ENCODE peak calls at places on chromosomes 12 and 14, in nine cellular contexts. One of them, this sample, is unnamed.

GRCh38 chr14:70871001-70871400 is 36.3 kb upstream of the PCNX1 start:
- DNase-seq in AG10803: no peak
- DNase-seq in H9: no peak
- DNase-seq in CD14-positive monocyte: no peak
- DNase-seq in astrocyte of the cerebellum: no peak
- DNase-seq in pancreas: no peak
- DNase-seq in WTC11: no peak
- DNase-seq in GM10248: no peak
- DNase-seq in body of pancreas: no peak
- DNase-seq in this sample: no peak

GRCh38 chr14:91980157-91980556 is 32.7 kb upstream of the FBLN5 start:
- DNase-seq in GM10248: peak
- DNase-seq in pancreas: no peak
- DNase-seq in H9: no peak
- DNase-seq in CD14-positive monocyte: no peak
- DNase-seq in WTC11: no peak
- DNase-seq in body of pancreas: no peak
- DNase-seq in astrocyte of the cerebellum: peak
- DNase-seq in AG10803: peak
- DNase-seq in this sample: no peak

GRCh38 chr12:25756974-25757665 is 201.4 kb upstream of the RASSF8 start:
- DNase-seq in pancreas: no peak
- DNase-seq in body of pancreas: peak
- DNase-seq in WTC11: no peak
- DNase-seq in GM10248: no peak
- DNase-seq in AG10803: no peak
- DNase-seq in astrocyte of the cerebellum: no peak
- DNase-seq in CD14-positive monocyte: no peak
- DNase-seq in H9: no peak
- DNase-seq in this sample: no peak

GRCh38 chr14:68892961-68893360 is 86.1 kb downstream of the ACTN1 start:
- DNase-seq in pancreas: no peak
- DNase-seq in astrocyte of the cerebellum: no peak
- DNase-seq in body of pancreas: no peak
- DNase-seq in CD14-positive monocyte: no peak
- DNase-seq in GM10248: no peak
- DNase-seq in WTC11: no peak
- DNase-seq in H9: no peak
- DNase-seq in AG10803: no peak
- DNase-seq in this sample: no peak

GRCh38 chr12:9642606-9643270 is 26.8 kb upstream of the CLEC2D start:
- DNase-seq in AG10803: no peak
- DNase-seq in body of pancreas: no peak
- DNase-seq in H9: no peak
- DNase-seq in GM10248: no peak
- DNase-seq in pancreas: no peak
- DNase-seq in CD14-positive monocyte: no peak
- DNase-seq in astrocyte of the cerebellum: no peak
- DNase-seq in WTC11: no peak
- DNase-seq in this sample: no peak

GRCh38 chr14:105392161-105393090 is 5.9 kb upstream of the TEX22 start:
- DNase-seq in GM10248: no peak
- DNase-seq in AG10803: no peak
- DNase-seq in WTC11: no peak
- DNase-seq in pancreas: no peak
- DNase-seq in body of pancreas: no peak
- DNase-seq in astrocyte of the cerebellum: no peak
- DNase-seq in CD14-positive monocyte: no peak
- DNase-seq in H9: no peak
- DNase-seq in this sample: no peak

GRCh38 chr12:57521475-57522018 is 1.1 kb upstream of the MBD6 start:
- DNase-seq in GM10248: no peak
- DNase-seq in astrocyte of the cerebellum: no peak
- DNase-seq in CD14-positive monocyte: no peak
- DNase-seq in body of pancreas: peak
- DNase-seq in AG10803: peak
- DNase-seq in H9: peak
- DNase-seq in pancreas: no peak
- DNase-seq in WTC11: peak
- DNase-seq in this sample: peak

GRCh38 chr12:109064143-109064542 is 11.8 kb downstream of the USP30 start:
- DNase-seq in pancreas: no peak
- DNase-seq in astrocyte of the cerebellum: no peak
- DNase-seq in AG10803: no peak
- DNase-seq in H9: no peak
- DNase-seq in CD14-positive monocyte: no peak
- DNase-seq in GM10248: no peak
- DNase-seq in WTC11: no peak
- DNase-seq in body of pancreas: no peak
- DNase-seq in this sample: no peak

GRCh38 chr14:101072945-101073597 is 169.5 kb upstream of the RTL1 start:
- DNase-seq in astrocyte of the cerebellum: peak
- DNase-seq in CD14-positive monocyte: no peak
- DNase-seq in WTC11: peak
- DNase-seq in body of pancreas: peak
- DNase-seq in AG10803: peak
- DNase-seq in GM10248: peak
- DNase-seq in H9: peak
- DNase-seq in pancreas: peak
- DNase-seq in this sample: peak

GRCh38 chr14:22271838-22272237 is 317.2 kb downstream of the DAD1 start:
- DNase-seq in AG10803: no peak
- DNase-seq in astrocyte of the cerebellum: no peak
- DNase-seq in pancreas: no peak
- DNase-seq in body of pancreas: no peak
- DNase-seq in H9: no peak
- DNase-seq in WTC11: no peak
- DNase-seq in GM10248: no peak
- DNase-seq in CD14-positive monocyte: no peak
- DNase-seq in this sample: no peak

GRCh38 chr14:49633650-49634546 is 1.1 kb downstream of the DNAAF2 start:
- DNase-seq in body of pancreas: peak
- DNase-seq in GM10248: peak
- DNase-seq in WTC11: peak
- DNase-seq in AG10803: peak
- DNase-seq in H9: peak
- DNase-seq in astrocyte of the cerebellum: peak
- DNase-seq in pancreas: peak
- DNase-seq in CD14-positive monocyte: peak
- DNase-seq in this sample: peak

GRCh38 chr14:76763362-76764041 is 2.2 kb downstream of the VASH1 start:
- DNase-seq in body of pancreas: no peak
- DNase-seq in astrocyte of the cerebellum: no peak
- DNase-seq in pancreas: no peak
- DNase-seq in H9: no peak
- DNase-seq in GM10248: no peak
- DNase-seq in WTC11: no peak
- DNase-seq in CD14-positive monocyte: no peak
- DNase-seq in AG10803: no peak
- DNase-seq in this sample: no peak

GRCh38 chr14:35750202-35750904 is 58.7 kb downstream of the RALGAPA1 start:
- DNase-seq in H9: no peak
- DNase-seq in body of pancreas: no peak
- DNase-seq in AG10803: no peak
- DNase-seq in WTC11: no peak
- DNase-seq in astrocyte of the cerebellum: no peak
- DNase-seq in CD14-positive monocyte: no peak
- DNase-seq in pancreas: no peak
- DNase-seq in GM10248: no peak
- DNase-seq in this sample: no peak

GRCh38 chr14:65387171-65387570 is 25.4 kb upstream of the FUT8 start:
- DNase-seq in AG10803: no peak
- DNase-seq in H9: no peak
- DNase-seq in astrocyte of the cerebellum: no peak
- DNase-seq in CD14-positive monocyte: no peak
- DNase-seq in GM10248: no peak
- DNase-seq in body of pancreas: no peak
- DNase-seq in WTC11: no peak
- DNase-seq in pancreas: no peak
- DNase-seq in this sample: no peak

GRCh38 chr12:70467908-70468733 is 102.0 kb downstream of the KCNMB4 start:
- DNase-seq in AG10803: no peak
- DNase-seq in astrocyte of the cerebellum: no peak
- DNase-seq in GM10248: no peak
- DNase-seq in pancreas: no peak
- DNase-seq in WTC11: peak
- DNase-seq in H9: no peak
- DNase-seq in body of pancreas: no peak
- DNase-seq in CD14-positive monocyte: no peak
- DNase-seq in this sample: no peak

GRCh38 chr12:96014932-96015599 is 18.9 kb upstream of the HAL start:
- DNase-seq in WTC11: no peak
- DNase-seq in GM10248: no peak
- DNase-seq in CD14-positive monocyte: no peak
- DNase-seq in H9: no peak
- DNase-seq in AG10803: peak
- DNase-seq in pancreas: no peak
- DNase-seq in astrocyte of the cerebellum: no peak
- DNase-seq in body of pancreas: no peak
- DNase-seq in this sample: no peak

GRCh38 chr12:96020314-96021003 is 14.9 kb downstream of the LTA4H start:
- DNase-seq in H9: no peak
- DNase-seq in AG10803: no peak
- DNase-seq in astrocyte of the cerebellum: no peak
- DNase-seq in WTC11: no peak
- DNase-seq in body of pancreas: no peak
- DNase-seq in CD14-positive monocyte: no peak
- DNase-seq in GM10248: peak
- DNase-seq in pancreas: no peak
- DNase-seq in this sample: no peak

DNA sequence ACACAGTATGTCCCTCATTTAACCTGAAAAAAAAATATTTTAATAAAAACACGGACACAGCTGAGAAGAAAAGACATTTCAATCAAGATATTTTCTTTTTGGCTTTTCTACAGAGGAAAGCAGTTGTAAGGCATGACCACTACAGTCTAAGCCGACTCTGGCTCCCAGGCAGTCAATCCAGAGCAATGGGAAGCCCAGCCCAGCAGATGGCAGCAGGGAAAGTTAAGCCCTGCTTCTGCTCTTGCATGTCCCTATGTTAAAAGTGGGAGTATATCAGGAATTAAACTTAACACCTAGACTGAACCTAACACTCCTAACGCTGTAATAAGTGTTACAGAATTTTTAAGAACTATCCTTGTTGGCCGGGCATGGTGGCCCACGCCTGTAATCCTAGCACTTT is 19.5 kb upstream of the HAL start:
- DNase-seq in GM10248: no peak
- DNase-seq in body of pancreas: peak
- DNase-seq in CD14-positive monocyte: no peak
- DNase-seq in pancreas: no peak
- DNase-seq in AG10803: peak
- DNase-seq in H9: peak
- DNase-seq in WTC11: peak
- DNase-seq in astrocyte of the cerebellum: peak
- DNase-seq in this sample: peak
- TF ChIP-seq CTCF in GM10248: no peak
- TF ChIP-seq CTCF in body of pancreas: no peak
- TF ChIP-seq CTCF in CD14-positive monocyte: peak
- TF ChIP-seq CTCF in pancreas: no peak
- TF ChIP-seq CTCF in AG10803: peak
- TF ChIP-seq CTCF in H9: peak
- TF ChIP-seq CTCF in WTC11: no peak
- TF ChIP-seq CTCF in astrocyte of the cerebellum: peak
- TF ChIP-seq CTCF in this sample: peak

DNA sequence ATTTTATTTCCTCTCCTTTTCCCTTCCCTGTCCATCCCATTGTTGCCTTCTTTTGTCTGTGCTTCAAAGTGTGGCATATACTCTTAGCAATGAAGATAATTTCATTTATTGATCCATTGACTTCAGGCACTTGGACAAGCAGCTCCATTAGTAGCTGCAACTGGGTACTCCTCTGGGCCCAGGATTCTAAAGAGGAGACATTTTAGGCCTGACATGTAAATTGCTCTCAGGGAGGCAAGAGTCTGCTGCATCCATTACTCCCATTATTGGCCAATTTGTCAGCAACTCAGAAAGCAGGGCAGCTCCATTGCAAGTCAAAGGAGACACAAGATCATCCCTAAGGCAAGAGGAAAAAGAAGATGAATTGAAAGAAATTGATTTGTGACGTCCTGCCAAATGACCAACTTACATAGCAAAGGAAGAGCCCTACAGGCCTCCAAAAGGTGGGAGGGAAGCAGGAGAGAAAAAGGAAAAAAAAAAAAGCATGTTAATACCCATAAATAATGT is 1094.1 kb upstream of the FLRT2 start:
- DNase-seq in H9: no peak
- DNase-seq in WTC11: no peak
- DNase-seq in body of pancreas: no peak
- DNase-seq in astrocyte of the cerebellum: no peak
- DNase-seq in AG10803: no peak
- DNase-seq in CD14-positive monocyte: no peak
- DNase-seq in GM10248: no peak
- DNase-seq in pancreas: no peak
- DNase-seq in this sample: no peak
- TF ChIP-seq CTCF in H9: no peak
- TF ChIP-seq CTCF in WTC11: no peak
- TF ChIP-seq CTCF in body of pancreas: no peak
- TF ChIP-seq CTCF in astrocyte of the cerebellum: no peak
- TF ChIP-seq CTCF in AG10803: no peak
- TF ChIP-seq CTCF in CD14-positive monocyte: no peak
- TF ChIP-seq CTCF in GM10248: no peak
- TF ChIP-seq CTCF in pancreas: no peak
- TF ChIP-seq CTCF in this sample: no peak

GRCh38 chr12:71639341-71639760 is 24.3 kb downstream of the ZFC3H1 start:
- DNase-seq in H9: peak
- DNase-seq in astrocyte of the cerebellum: no peak
- DNase-seq in pancreas: no peak
- DNase-seq in GM10248: no peak
- DNase-seq in body of pancreas: no peak
- DNase-seq in WTC11: no peak
- DNase-seq in CD14-positive monocyte: no peak
- DNase-seq in AG10803: no peak
- DNase-seq in this sample: no peak
- TF ChIP-seq CTCF in H9: peak
- TF ChIP-seq CTCF in astrocyte of the cerebellum: no peak
- TF ChIP-seq CTCF in pancreas: no peak
- TF ChIP-seq CTCF in GM10248: peak
- TF ChIP-seq CTCF in body of pancreas: no peak
- TF ChIP-seq CTCF in WTC11: no peak
- TF ChIP-seq CTCF in CD14-positive monocyte: no peak
- TF ChIP-seq CTCF in AG10803: peak
- TF ChIP-seq CTCF in this sample: no peak

DNA sequence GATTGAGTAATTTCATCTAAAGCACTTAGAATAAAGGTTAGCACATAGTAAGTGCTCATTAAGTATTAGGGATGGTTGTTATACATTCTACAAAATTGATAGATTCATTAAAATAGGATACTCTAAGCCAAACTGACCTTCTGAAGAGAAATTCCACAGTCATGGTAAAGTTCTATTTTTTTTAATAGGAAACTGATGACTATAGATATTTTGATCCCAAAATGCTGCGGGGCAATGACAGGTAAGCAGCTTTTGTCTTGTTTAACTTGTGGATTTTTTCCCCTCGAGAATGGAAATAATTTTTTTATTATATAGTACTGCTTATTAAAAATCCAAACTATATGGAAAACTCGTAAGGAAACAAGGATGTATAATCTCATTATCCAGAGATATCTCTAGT is 97.0 kb downstream of the SCFD1 start:
- DNase-seq in WTC11: no peak
- DNase-seq in astrocyte of the cerebellum: no peak
- DNase-seq in CD14-positive monocyte: no peak
- DNase-seq in AG10803: no peak
- DNase-seq in H9: no peak
- DNase-seq in body of pancreas: no peak
- DNase-seq in GM10248: no peak
- DNase-seq in pancreas: no peak
- DNase-seq in this sample: no peak
- TF ChIP-seq CTCF in WTC11: no peak
- TF ChIP-seq CTCF in astrocyte of the cerebellum: no peak
- TF ChIP-seq CTCF in CD14-positive monocyte: no peak
- TF ChIP-seq CTCF in AG10803: no peak
- TF ChIP-seq CTCF in H9: no peak
- TF ChIP-seq CTCF in body of pancreas: no peak
- TF ChIP-seq CTCF in GM10248: no peak
- TF ChIP-seq CTCF in pancreas: no peak
- TF ChIP-seq CTCF in this sample: no peak

This sample was measured in nephron progenitor cell.